ENCODE peak calls at places on chromosome 18, in nine cellular contexts. One of them, this sample, is unnamed.

GRCh38 chr18:78903436-78904178 is 76.0 kb upstream of the SALL3 start:
- DNase-seq in A549: no peak
- DNase-seq in HTR-8/SVneo: no peak
- DNase-seq in effector CD8-positive, alpha-beta T cell: no peak
- DNase-seq in mesendoderm: no peak
- DNase-seq in spleen: peak; percentile 62
- DNase-seq in pulmonary artery endothelial cell: no peak
- DNase-seq in tibial artery: no peak
- DNase-seq in amygdala: no peak
- DNase-seq in this sample: no peak

GRCh38 chr18:32378705-32379104 is 92.0 kb downstream of the GAREM1 start:
- DNase-seq in spleen: no peak
- DNase-seq in mesendoderm: no peak
- DNase-seq in A549: peak; percentile 57
- DNase-seq in effector CD8-positive, alpha-beta T cell: no peak
- DNase-seq in HTR-8/SVneo: no peak
- DNase-seq in amygdala: no peak
- DNase-seq in tibial artery: no peak
- DNase-seq in pulmonary artery endothelial cell: no peak
- DNase-seq in this sample: no peak

GRCh38 chr18:48922801-48923730 is 27.7 kb downstream of the SMAD7 start:
- DNase-seq in HTR-8/SVneo: peak; percentile 86
- DNase-seq in tibial artery: peak; percentile 80
- DNase-seq in mesendoderm: peak; percentile 13
- DNase-seq in pulmonary artery endothelial cell: no peak
- DNase-seq in spleen: peak; percentile 84
- DNase-seq in effector CD8-positive, alpha-beta T cell: no peak
- DNase-seq in amygdala: no peak
- DNase-seq in A549: no peak
- DNase-seq in this sample: no peak

GRCh38 chr18:8948471-8949149 is 153.9 kb upstream of the NDUFV2 start:
- DNase-seq in HTR-8/SVneo: peak; percentile 71
- DNase-seq in amygdala: no peak
- DNase-seq in pulmonary artery endothelial cell: no peak
- DNase-seq in effector CD8-positive, alpha-beta T cell: no peak
- DNase-seq in A549: peak; percentile 53
- DNase-seq in tibial artery: no peak
- DNase-seq in spleen: no peak
- DNase-seq in mesendoderm: peak; percentile 86
- DNase-seq in this sample: no peak

GRCh38 chr18:25310045-25310444 is 41.9 kb downstream of the ZNF521 start:
- DNase-seq in mesendoderm: peak; percentile 34
- DNase-seq in spleen: no peak
- DNase-seq in tibial artery: no peak
- DNase-seq in pulmonary artery endothelial cell: peak; percentile 27
- DNase-seq in amygdala: no peak
- DNase-seq in effector CD8-positive, alpha-beta T cell: no peak
- DNase-seq in HTR-8/SVneo: no peak
- DNase-seq in A549: no peak
- DNase-seq in this sample: peak; percentile 2

GRCh38 chr18:12679183-12679786 is 21.4 kb upstream of the SPIRE1 start:
- DNase-seq in pulmonary artery endothelial cell: no peak
- DNase-seq in tibial artery: peak; percentile 65
- DNase-seq in amygdala: no peak
- DNase-seq in effector CD8-positive, alpha-beta T cell: no peak
- DNase-seq in mesendoderm: peak; percentile 11
- DNase-seq in HTR-8/SVneo: peak; percentile 18
- DNase-seq in A549: no peak
- DNase-seq in spleen: peak; percentile 79
- DNase-seq in this sample: no peak

GRCh38 chr18:65938592-65939372 is 188.0 kb downstream of the CDH7 start:
- DNase-seq in spleen: no peak
- DNase-seq in amygdala: no peak
- DNase-seq in mesendoderm: peak; percentile 89
- DNase-seq in effector CD8-positive, alpha-beta T cell: no peak
- DNase-seq in A549: peak; percentile 59
- DNase-seq in pulmonary artery endothelial cell: no peak
- DNase-seq in HTR-8/SVneo: no peak
- DNase-seq in tibial artery: no peak
- DNase-seq in this sample: no peak

GRCh38 chr18:48222118-48222517 is 187.1 kb downstream of the ZBTB7C start:
- DNase-seq in A549: peak; percentile 19
- DNase-seq in effector CD8-positive, alpha-beta T cell: no peak
- DNase-seq in spleen: no peak
- DNase-seq in pulmonary artery endothelial cell: no peak
- DNase-seq in tibial artery: no peak
- DNase-seq in mesendoderm: no peak
- DNase-seq in HTR-8/SVneo: peak; percentile 14
- DNase-seq in amygdala: no peak
- DNase-seq in this sample: no peak

GRCh38 chr18:43034683-43035500 is 80.6 kb downstream of the RIT2 start:
- DNase-seq in mesendoderm: peak; percentile 97
- DNase-seq in spleen: no peak
- DNase-seq in pulmonary artery endothelial cell: no peak
- DNase-seq in amygdala: no peak
- DNase-seq in HTR-8/SVneo: no peak
- DNase-seq in effector CD8-positive, alpha-beta T cell: no peak
- DNase-seq in A549: no peak
- DNase-seq in tibial artery: no peak
- DNase-seq in this sample: no peak

GRCh38 chr18:24488824-24489493 is 28.5 kb downstream of the HRH4 start:
- DNase-seq in effector CD8-positive, alpha-beta T cell: no peak
- DNase-seq in tibial artery: no peak
- DNase-seq in pulmonary artery endothelial cell: no peak
- DNase-seq in spleen: no peak
- DNase-seq in amygdala: no peak
- DNase-seq in mesendoderm: peak; percentile 45
- DNase-seq in A549: peak; percentile 18
- DNase-seq in HTR-8/SVneo: peak; percentile 30
- DNase-seq in this sample: peak; percentile 38